ENCODE peak calls at places on chromosome 9, in five cellular contexts. R is right atrium auricular region, W is transverse colon, X is psoas muscle, M is RWPE2. L is an unnamed sample.

GRCh38 chr9:73780916-73781315 is 629.3 kb downstream of the ANXA1 start:
- DNase-seq in R (no peak), W (no peak), X (no peak), M (no peak), L (no peak)

GRCh38 chr9:133275105-133276000 is at the start of gene ABO:
- DNase-seq in R (no peak), W (peak; percentile 58), X (no peak), M (no peak), L (no peak)

GRCh38 chr9:20500101-20500500 is 122.2 kb downstream of the MLLT3 start:
- DNase-seq in R (no peak), W (no peak), X (no peak), M (no peak), L (no peak)

GRCh38 chr9:93329632-93330286 is 121.7 kb upstream of the FAM120A start:
- DNase-seq in R (no peak), W (no peak), X (no peak), M (no peak), L (no peak)

GRCh38 chr9:19193029-19193324 is 37.5 kb upstream of the DENND4C start:
- DNase-seq in R (no peak), W (no peak), X (no peak), M (no peak), L (no peak)

GRCh38 chr9:98164912-98165311 is 27.5 kb downstream of the CORO2A start:
- DNase-seq in R (no peak), W (no peak), X (no peak), M (no peak), L (no peak)

GRCh38 chr9:133470988-133471387 is 7.9 kb downstream of the SLC2A6 start:
- DNase-seq in R (no peak), W (no peak), X (no peak), M (no peak), L (no peak)

GRCh38 chr9:98020471-98021145 is 35.9 kb upstream of the NANS start:
- DNase-seq in R (no peak), W (no peak), X (no peak), M (peak; percentile 38), L (no peak)

GRCh38 chr9:132214027-132214622 is 52.3 kb downstream of the NTNG2 start:
- DNase-seq in R (peak; percentile 78), W (no peak), X (peak; percentile 75), M (no peak), L (no peak)

GRCh38 chr9:77907581-77907980 is 124.0 kb downstream of the GNAQ start:
- DNase-seq in R (no peak), W (no peak), X (no peak), M (no peak), L (no peak)

GRCh38 chr9:35914307-35914807 is 5.1 kb downstream of the SPAAR start:
- DNase-seq in R (peak; percentile 85), W (peak; percentile 75), X (peak; percentile 49), M (no peak), L (no peak)

GRCh38 chr9:134735441-134736175 is 94.0 kb downstream of the COL5A1 start:
- DNase-seq in R (peak; percentile 84), W (peak; percentile 59), X (peak; percentile 75), M (no peak), L (no peak)

GRCh38 chr9:97480749-97481148 is 20.7 kb upstream of the TMOD1 start:
- DNase-seq in R (no peak), W (no peak), X (no peak), M (no peak), L (no peak)

GRCh38 chr9:74521009-74521408 is 23.9 kb downstream of the RORB start:
- DNase-seq in R (no peak), W (no peak), X (no peak), M (no peak), L (no peak)

GRCh38 chr9:27329292-27329691 is 32.3 kb upstream of the EQTN start:
- DNase-seq in R (no peak), W (no peak), X (no peak), M (no peak), L (no peak)

GRCh38 chr9:16730162-16730561 is 140.3 kb downstream of the BNC2 start:
- DNase-seq in R (no peak), W (no peak), X (no peak), M (no peak), L (no peak)

GRCh38 chr9:82526629-82527028 is 536.3 kb downstream of the RASEF start:
- DNase-seq in R (no peak), W (no peak), X (no peak), M (no peak), L (no peak)

GRCh38 chr9:136012651-136013050 is 51.5 kb upstream of the UBAC1 start:
- DNase-seq in R (no peak), W (peak; percentile 41), X (peak; percentile 26), M (peak; percentile 38), L (no peak)

GRCh38 chr9:101028346-101029299 is at the start of gene PLPPR1:
- DNase-seq in R (no peak), W (peak; percentile 54), X (peak; percentile 17), M (peak; percentile 52), L (no peak)
- H3K4me3 ChIP-seq in R (peak within 1 kb of the TSS; percentile 39), W (peak within 1 kb of the TSS; percentile 50), X (peak within 1 kb of the TSS; percentile 64), M (peak within 1 kb of the TSS; percentile 20), L (peak within 1 kb of the TSS; percentile 58)

GRCh38 chr9:137116728-137117127 is 2.2 kb upstream of the DPP7 start:
- DNase-seq in R (no peak), W (no peak), X (no peak), M (no peak), L (no peak)

GRCh38 chr9:137114220-137114612 is 317 bp downstream of the DPP7 start:
- DNase-seq in R (no peak), W (no peak), X (no peak), M (no peak), L (no peak)

GRCh38 chr9:137114613-137115393 is at the start of gene DPP7:
- DNase-seq in R (peak; percentile 70), W (peak; percentile 80), X (peak; percentile 77), M (no peak), L (no peak)

GRCh38 chr9:137116027-137116507 is 1.5 kb upstream of the DPP7 start:
- DNase-seq in R (no peak), W (no peak), X (no peak), M (no peak), L (no peak)

DNA sequence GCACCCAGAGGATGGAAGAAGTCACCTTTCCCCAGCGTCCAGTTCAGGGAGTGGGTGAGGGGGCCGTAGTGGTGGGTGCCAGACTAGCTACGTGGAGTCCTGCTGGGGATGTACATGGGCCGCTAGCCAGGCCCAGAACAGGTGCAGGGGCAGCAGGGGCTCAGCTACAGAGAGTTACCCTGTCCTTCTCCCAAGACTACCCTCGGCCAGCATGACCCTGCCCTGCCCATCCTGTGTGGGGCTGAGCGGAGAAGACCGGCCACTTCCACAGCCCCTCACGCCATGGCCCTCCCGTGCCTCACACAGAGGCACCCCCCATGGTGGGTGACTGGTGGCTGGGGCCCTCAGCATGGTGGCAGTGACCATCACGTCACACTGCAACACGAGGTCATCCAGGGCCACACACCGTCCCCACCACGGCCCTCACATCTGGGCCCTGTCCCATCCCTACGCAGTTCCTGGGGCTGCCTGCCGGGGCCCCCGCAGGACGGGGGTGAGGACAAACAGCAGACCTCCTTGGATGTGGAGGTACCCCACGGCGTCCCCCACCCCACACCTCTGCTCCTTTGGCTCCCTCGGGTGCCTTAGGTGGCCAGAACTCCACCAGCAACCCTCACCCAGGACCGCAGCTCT is 977 bp upstream of the DPP7 start:
- DNase-seq in R (no peak), W (no peak), X (no peak), M (no peak), L (no peak)
- H3K4me3 ChIP-seq in R (no peak overlapping the region), W (no peak overlapping the region), X (peak overlapping the region; percentile 81), M (no peak overlapping the region), L (peak overlapping the region; percentile 56)

GRCh38 chr9:84374516-84374915 is 34.0 kb upstream of the SLC28A3 start:
- DNase-seq in R (no peak), W (no peak), X (no peak), M (no peak), L (no peak)
- H3K4me3 ChIP-seq in R (no peak overlapping the region), W (no peak overlapping the region), X (no peak overlapping the region), M (no peak overlapping the region), L (no peak overlapping the region)

DNA sequence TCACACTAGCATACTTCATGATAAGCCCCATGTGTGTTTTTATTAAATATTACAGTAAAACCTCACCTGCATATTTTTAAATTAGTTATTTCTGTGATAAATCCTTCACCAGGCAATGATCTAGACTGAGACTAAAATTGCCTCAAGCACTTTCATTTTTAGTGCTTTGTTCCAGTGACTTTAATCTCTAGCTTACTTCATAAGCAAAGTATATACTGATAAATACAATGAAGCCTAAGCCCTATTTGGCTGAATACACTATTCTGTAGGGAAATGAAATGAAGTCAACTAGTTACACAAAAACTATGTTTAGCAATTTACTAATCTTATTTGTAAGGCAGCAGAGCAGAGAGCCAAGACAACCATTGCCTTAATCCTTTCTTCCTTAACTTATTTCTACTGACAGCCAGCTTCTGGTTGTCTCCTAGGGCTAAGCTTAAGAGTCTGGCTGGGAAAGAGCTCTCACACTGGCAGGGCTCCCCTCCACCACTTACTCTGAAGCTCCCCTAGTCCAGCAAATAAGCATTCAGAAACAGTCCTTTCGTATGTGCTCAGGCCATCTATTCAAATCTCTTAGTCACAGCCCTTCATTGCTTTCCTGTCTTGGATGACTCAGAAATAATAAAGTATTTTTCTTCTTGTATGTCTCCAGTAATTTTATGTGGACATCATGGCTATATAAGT is 31.4 kb upstream of the MTAP start:
- DNase-seq in R (no peak), W (no peak), X (no peak), M (no peak), L (no peak)
- H3K4me3 ChIP-seq in R (no peak overlapping the region), W (no peak overlapping the region), X (no peak overlapping the region), M (no peak overlapping the region), L (no peak overlapping the region)

GRCh38 chr9:37996812-37997202 is 72.2 kb downstream of the SHB start:
- DNase-seq in R (no peak), W (no peak), X (no peak), M (no peak), L (no peak)

GRCh38 chr9:37992924-37993349 is 76.1 kb downstream of the SHB start:
- DNase-seq in R (no peak), W (no peak), X (no peak), M (no peak), L (no peak)

GRCh38 chr9:37996050-37996811 is 72.8 kb downstream of the SHB start:
- DNase-seq in R (no peak), W (no peak), X (no peak), M (peak; percentile 38), L (no peak)

GRCh38 chr9:37995348-37995737 is 73.7 kb downstream of the SHB start:
- DNase-seq in R (no peak), W (no peak), X (no peak), M (no peak), L (no peak)

DNA sequence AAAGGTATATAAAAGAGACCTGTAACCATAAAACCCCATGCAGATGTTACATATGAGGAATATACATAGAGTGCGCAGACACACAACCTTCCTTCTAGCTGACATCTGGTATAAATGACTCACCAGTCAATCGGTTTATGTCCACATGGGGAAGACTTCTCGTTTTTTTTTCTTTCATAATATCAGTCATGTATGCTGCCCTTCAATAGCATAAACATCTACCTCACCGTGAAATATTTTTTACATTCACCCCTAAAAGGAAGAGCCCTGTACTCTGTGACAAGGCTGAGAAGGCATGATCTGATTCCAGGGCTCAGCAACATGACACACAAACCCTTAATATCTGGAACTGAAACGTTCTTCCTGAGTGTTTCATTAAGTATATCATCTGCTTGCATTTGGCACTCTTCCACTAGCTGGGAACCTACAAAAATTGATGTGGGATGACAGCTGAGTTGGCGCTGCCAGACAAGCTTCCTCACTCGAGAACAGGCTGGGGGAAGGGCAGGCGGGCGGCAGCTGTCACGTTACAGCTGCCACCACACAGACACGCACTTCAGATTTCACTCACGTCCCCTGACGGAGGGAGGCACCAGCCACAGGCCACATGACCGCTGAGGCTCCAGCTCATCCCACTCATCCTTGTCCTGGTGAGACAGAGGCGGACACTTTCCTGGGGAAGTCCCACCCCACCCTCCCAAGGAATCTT is 74.2 kb downstream of the SHB start:
- DNase-seq in R (peak; percentile 89), W (peak; percentile 55), X (peak; percentile 86), M (peak; percentile 69), L (no peak)
- H3K4me3 ChIP-seq in R (no peak overlapping the region), W (no peak overlapping the region), X (peak overlapping the region; percentile 29), M (no peak overlapping the region), L (no peak overlapping the region)

L was measured in Panc1.